ENCODE peak calls at places on chromosomes 16 and 17, in eight cellular contexts. One of them, this sample, is unnamed.

GRCh38 chr17:17994271-17994670 is 21.6 kb downstream of the DRC3 start:
- DNase-seq in stimulated activated CD4-positive, alpha-beta T cell treated with anti-CD3 and anti-CD28 coated beads, Interleukin-2, amount 100 ng/mL, for 48 hours: no peak
- DNase-seq in WERI-Rb-1: peak; percentile 54
- DNase-seq in activated T-helper 1 cell treated with anti-CD3 and anti-CD28 coated beads, Interleukin-2, amount 50 U/mL, for 16 hours: no peak
- DNase-seq in activated CD8-positive, alpha-beta memory T cell treated with anti-CD3 and anti-CD28 coated beads, Interleukin-2, amount 50 U/mL, for 48 hours: peak; percentile 60
- DNase-seq in T-helper 2 cell: no peak
- DNase-seq in SK-N-SH: peak; percentile 86
- DNase-seq in CD4-positive, alpha-beta T cell: no peak
- DNase-seq in this sample: no peak

GRCh38 chr17:76569607-76570279 is 15.9 kb downstream of the ST6GALNAC2 start:
- DNase-seq in stimulated activated CD4-positive, alpha-beta T cell treated with anti-CD3 and anti-CD28 coated beads, Interleukin-2, amount 100 ng/mL, for 48 hours: no peak
- DNase-seq in WERI-Rb-1: peak; percentile 54
- DNase-seq in activated T-helper 1 cell treated with anti-CD3 and anti-CD28 coated beads, Interleukin-2, amount 50 U/mL, for 16 hours: no peak
- DNase-seq in activated CD8-positive, alpha-beta memory T cell treated with anti-CD3 and anti-CD28 coated beads, Interleukin-2, amount 50 U/mL, for 48 hours: no peak
- DNase-seq in T-helper 2 cell: no peak
- DNase-seq in SK-N-SH: peak; percentile 41
- DNase-seq in CD4-positive, alpha-beta T cell: no peak
- DNase-seq in this sample: no peak

GRCh38 chr16:89721644-89722391 is 481 bp downstream of the ZNF276 start:
- DNase-seq in stimulated activated CD4-positive, alpha-beta T cell treated with anti-CD3 and anti-CD28 coated beads, Interleukin-2, amount 100 ng/mL, for 48 hours: peak; percentile 64
- DNase-seq in WERI-Rb-1: no peak
- DNase-seq in activated T-helper 1 cell treated with anti-CD3 and anti-CD28 coated beads, Interleukin-2, amount 50 U/mL, for 16 hours: peak; percentile 79
- DNase-seq in activated CD8-positive, alpha-beta memory T cell treated with anti-CD3 and anti-CD28 coated beads, Interleukin-2, amount 50 U/mL, for 48 hours: peak; percentile 89
- DNase-seq in T-helper 2 cell: peak; percentile 88
- DNase-seq in SK-N-SH: peak; percentile 75
- DNase-seq in CD4-positive, alpha-beta T cell: peak; percentile 90
- DNase-seq in this sample: peak; percentile 91

GRCh38 chr17:81043319-81043724 is 8.4 kb downstream of the BAIAP2 start:
- DNase-seq in stimulated activated CD4-positive, alpha-beta T cell treated with anti-CD3 and anti-CD28 coated beads, Interleukin-2, amount 100 ng/mL, for 48 hours: no peak
- DNase-seq in WERI-Rb-1: no peak
- DNase-seq in activated T-helper 1 cell treated with anti-CD3 and anti-CD28 coated beads, Interleukin-2, amount 50 U/mL, for 16 hours: no peak
- DNase-seq in activated CD8-positive, alpha-beta memory T cell treated with anti-CD3 and anti-CD28 coated beads, Interleukin-2, amount 50 U/mL, for 48 hours: no peak
- DNase-seq in T-helper 2 cell: no peak
- DNase-seq in SK-N-SH: no peak
- DNase-seq in CD4-positive, alpha-beta T cell: no peak
- DNase-seq in this sample: no peak

GRCh38 chr17:77320501-77321256 is 179.9 kb downstream of the SEC14L1 start:
- DNase-seq in stimulated activated CD4-positive, alpha-beta T cell treated with anti-CD3 and anti-CD28 coated beads, Interleukin-2, amount 100 ng/mL, for 48 hours: no peak
- DNase-seq in WERI-Rb-1: peak; percentile 9
- DNase-seq in activated T-helper 1 cell treated with anti-CD3 and anti-CD28 coated beads, Interleukin-2, amount 50 U/mL, for 16 hours: no peak
- DNase-seq in activated CD8-positive, alpha-beta memory T cell treated with anti-CD3 and anti-CD28 coated beads, Interleukin-2, amount 50 U/mL, for 48 hours: no peak
- DNase-seq in T-helper 2 cell: no peak
- DNase-seq in SK-N-SH: peak; percentile 37
- DNase-seq in CD4-positive, alpha-beta T cell: no peak
- DNase-seq in this sample: no peak

GRCh38 chr16:3190949-3191353 is 2.9 kb downstream of the OR1F1 start:
- DNase-seq in stimulated activated CD4-positive, alpha-beta T cell treated with anti-CD3 and anti-CD28 coated beads, Interleukin-2, amount 100 ng/mL, for 48 hours: no peak
- DNase-seq in WERI-Rb-1: no peak
- DNase-seq in activated T-helper 1 cell treated with anti-CD3 and anti-CD28 coated beads, Interleukin-2, amount 50 U/mL, for 16 hours: no peak
- DNase-seq in activated CD8-positive, alpha-beta memory T cell treated with anti-CD3 and anti-CD28 coated beads, Interleukin-2, amount 50 U/mL, for 48 hours: no peak
- DNase-seq in T-helper 2 cell: no peak
- DNase-seq in SK-N-SH: no peak
- DNase-seq in CD4-positive, alpha-beta T cell: no peak
- DNase-seq in this sample: no peak

GRCh38 chr17:41707803-41708669 is 4.1 kb upstream of the GAST start:
- DNase-seq in stimulated activated CD4-positive, alpha-beta T cell treated with anti-CD3 and anti-CD28 coated beads, Interleukin-2, amount 100 ng/mL, for 48 hours: no peak
- DNase-seq in WERI-Rb-1: no peak
- DNase-seq in activated T-helper 1 cell treated with anti-CD3 and anti-CD28 coated beads, Interleukin-2, amount 50 U/mL, for 16 hours: no peak
- DNase-seq in activated CD8-positive, alpha-beta memory T cell treated with anti-CD3 and anti-CD28 coated beads, Interleukin-2, amount 50 U/mL, for 48 hours: no peak
- DNase-seq in T-helper 2 cell: no peak
- DNase-seq in SK-N-SH: no peak
- DNase-seq in CD4-positive, alpha-beta T cell: no peak
- DNase-seq in this sample: no peak

GRCh38 chr16:31181102-31181830 is 1.3 kb downstream of the FUS start:
- DNase-seq in stimulated activated CD4-positive, alpha-beta T cell treated with anti-CD3 and anti-CD28 coated beads, Interleukin-2, amount 100 ng/mL, for 48 hours: no peak
- DNase-seq in WERI-Rb-1: peak; percentile 66
- DNase-seq in activated T-helper 1 cell treated with anti-CD3 and anti-CD28 coated beads, Interleukin-2, amount 50 U/mL, for 16 hours: no peak
- DNase-seq in activated CD8-positive, alpha-beta memory T cell treated with anti-CD3 and anti-CD28 coated beads, Interleukin-2, amount 50 U/mL, for 48 hours: peak; percentile 69
- DNase-seq in T-helper 2 cell: no peak
- DNase-seq in SK-N-SH: no peak
- DNase-seq in CD4-positive, alpha-beta T cell: no peak
- DNase-seq in this sample: no peak

GRCh38 chr17:46943511-46944393 is 20.8 kb downstream of the GOSR2 start:
- DNase-seq in stimulated activated CD4-positive, alpha-beta T cell treated with anti-CD3 and anti-CD28 coated beads, Interleukin-2, amount 100 ng/mL, for 48 hours: no peak
- DNase-seq in WERI-Rb-1: peak; percentile 68
- DNase-seq in activated T-helper 1 cell treated with anti-CD3 and anti-CD28 coated beads, Interleukin-2, amount 50 U/mL, for 16 hours: no peak
- DNase-seq in activated CD8-positive, alpha-beta memory T cell treated with anti-CD3 and anti-CD28 coated beads, Interleukin-2, amount 50 U/mL, for 48 hours: no peak
- DNase-seq in T-helper 2 cell: no peak
- DNase-seq in SK-N-SH: peak; percentile 48
- DNase-seq in CD4-positive, alpha-beta T cell: no peak
- DNase-seq in this sample: no peak

GRCh38 chr17:3735515-3735914 is 11.8 kb downstream of the HASPIN start:
- DNase-seq in stimulated activated CD4-positive, alpha-beta T cell treated with anti-CD3 and anti-CD28 coated beads, Interleukin-2, amount 100 ng/mL, for 48 hours: no peak
- DNase-seq in WERI-Rb-1: no peak
- DNase-seq in activated T-helper 1 cell treated with anti-CD3 and anti-CD28 coated beads, Interleukin-2, amount 50 U/mL, for 16 hours: no peak
- DNase-seq in activated CD8-positive, alpha-beta memory T cell treated with anti-CD3 and anti-CD28 coated beads, Interleukin-2, amount 50 U/mL, for 48 hours: no peak
- DNase-seq in T-helper 2 cell: no peak
- DNase-seq in SK-N-SH: no peak
- DNase-seq in CD4-positive, alpha-beta T cell: no peak
- DNase-seq in this sample: no peak

GRCh38 chr16:2468142-2468724 is 2.9 kb upstream of the NTN3 start:
- DNase-seq in stimulated activated CD4-positive, alpha-beta T cell treated with anti-CD3 and anti-CD28 coated beads, Interleukin-2, amount 100 ng/mL, for 48 hours: no peak
- DNase-seq in WERI-Rb-1: no peak
- DNase-seq in activated T-helper 1 cell treated with anti-CD3 and anti-CD28 coated beads, Interleukin-2, amount 50 U/mL, for 16 hours: no peak
- DNase-seq in activated CD8-positive, alpha-beta memory T cell treated with anti-CD3 and anti-CD28 coated beads, Interleukin-2, amount 50 U/mL, for 48 hours: no peak
- DNase-seq in T-helper 2 cell: no peak
- DNase-seq in SK-N-SH: peak; percentile 75
- DNase-seq in CD4-positive, alpha-beta T cell: no peak
- DNase-seq in this sample: no peak

GRCh38 chr17:45852535-45853297 is 8.0 kb downstream of the SPPL2C start:
- DNase-seq in stimulated activated CD4-positive, alpha-beta T cell treated with anti-CD3 and anti-CD28 coated beads, Interleukin-2, amount 100 ng/mL, for 48 hours: peak; percentile 70
- DNase-seq in WERI-Rb-1: peak; percentile 76
- DNase-seq in activated T-helper 1 cell treated with anti-CD3 and anti-CD28 coated beads, Interleukin-2, amount 50 U/mL, for 16 hours: peak; percentile 31
- DNase-seq in activated CD8-positive, alpha-beta memory T cell treated with anti-CD3 and anti-CD28 coated beads, Interleukin-2, amount 50 U/mL, for 48 hours: peak; percentile 80
- DNase-seq in T-helper 2 cell: peak; percentile 42
- DNase-seq in SK-N-SH: peak; percentile 84
- DNase-seq in CD4-positive, alpha-beta T cell: peak; percentile 51
- DNase-seq in this sample: no peak

GRCh38 chr17:78343099-78343432 is 16.8 kb downstream of the SOCS3 start:
- DNase-seq in stimulated activated CD4-positive, alpha-beta T cell treated with anti-CD3 and anti-CD28 coated beads, Interleukin-2, amount 100 ng/mL, for 48 hours: no peak
- DNase-seq in WERI-Rb-1: no peak
- DNase-seq in activated T-helper 1 cell treated with anti-CD3 and anti-CD28 coated beads, Interleukin-2, amount 50 U/mL, for 16 hours: no peak
- DNase-seq in activated CD8-positive, alpha-beta memory T cell treated with anti-CD3 and anti-CD28 coated beads, Interleukin-2, amount 50 U/mL, for 48 hours: no peak
- DNase-seq in T-helper 2 cell: no peak
- DNase-seq in SK-N-SH: peak; percentile 62
- DNase-seq in CD4-positive, alpha-beta T cell: no peak
- DNase-seq in this sample: no peak

GRCh38 chr17:11996722-11997146 is 541 bp downstream of the ZNF18 start:
- DNase-seq in stimulated activated CD4-positive, alpha-beta T cell treated with anti-CD3 and anti-CD28 coated beads, Interleukin-2, amount 100 ng/mL, for 48 hours: no peak
- DNase-seq in WERI-Rb-1: peak; percentile 46
- DNase-seq in activated T-helper 1 cell treated with anti-CD3 and anti-CD28 coated beads, Interleukin-2, amount 50 U/mL, for 16 hours: no peak
- DNase-seq in activated CD8-positive, alpha-beta memory T cell treated with anti-CD3 and anti-CD28 coated beads, Interleukin-2, amount 50 U/mL, for 48 hours: no peak
- DNase-seq in T-helper 2 cell: no peak
- DNase-seq in SK-N-SH: no peak
- DNase-seq in CD4-positive, alpha-beta T cell: no peak
- DNase-seq in this sample: no peak

GRCh38 chr16:70295634-70296033 is 3.4 kb upstream of the DDX19B start:
- DNase-seq in stimulated activated CD4-positive, alpha-beta T cell treated with anti-CD3 and anti-CD28 coated beads, Interleukin-2, amount 100 ng/mL, for 48 hours: no peak
- DNase-seq in WERI-Rb-1: no peak
- DNase-seq in activated T-helper 1 cell treated with anti-CD3 and anti-CD28 coated beads, Interleukin-2, amount 50 U/mL, for 16 hours: no peak
- DNase-seq in activated CD8-positive, alpha-beta memory T cell treated with anti-CD3 and anti-CD28 coated beads, Interleukin-2, amount 50 U/mL, for 48 hours: no peak
- DNase-seq in T-helper 2 cell: no peak
- DNase-seq in SK-N-SH: no peak
- DNase-seq in CD4-positive, alpha-beta T cell: no peak
- DNase-seq in this sample: no peak

GRCh38 chr17:12519956-12520594 is 145.6 kb upstream of the MYOCD start:
- DNase-seq in stimulated activated CD4-positive, alpha-beta T cell treated with anti-CD3 and anti-CD28 coated beads, Interleukin-2, amount 100 ng/mL, for 48 hours: no peak
- DNase-seq in WERI-Rb-1: no peak
- DNase-seq in activated T-helper 1 cell treated with anti-CD3 and anti-CD28 coated beads, Interleukin-2, amount 50 U/mL, for 16 hours: no peak
- DNase-seq in activated CD8-positive, alpha-beta memory T cell treated with anti-CD3 and anti-CD28 coated beads, Interleukin-2, amount 50 U/mL, for 48 hours: no peak
- DNase-seq in T-helper 2 cell: no peak
- DNase-seq in SK-N-SH: no peak
- DNase-seq in CD4-positive, alpha-beta T cell: no peak
- DNase-seq in this sample: no peak

GRCh38 chr16:47905771-47906170 is 250.0 kb downstream of the ABCC12 start:
- DNase-seq in stimulated activated CD4-positive, alpha-beta T cell treated with anti-CD3 and anti-CD28 coated beads, Interleukin-2, amount 100 ng/mL, for 48 hours: no peak
- DNase-seq in WERI-Rb-1: no peak
- DNase-seq in activated T-helper 1 cell treated with anti-CD3 and anti-CD28 coated beads, Interleukin-2, amount 50 U/mL, for 16 hours: no peak
- DNase-seq in activated CD8-positive, alpha-beta memory T cell treated with anti-CD3 and anti-CD28 coated beads, Interleukin-2, amount 50 U/mL, for 48 hours: no peak
- DNase-seq in T-helper 2 cell: no peak
- DNase-seq in SK-N-SH: no peak
- DNase-seq in CD4-positive, alpha-beta T cell: no peak
- DNase-seq in this sample: no peak